ENCODE peak calls at places on chromosomes 6 and 20, in nine cellular contexts. One of them, this sample, is unnamed.

GRCh38 chr20:21609221-21609620 is 95.4 kb upstream of the NKX2-2 start:
- DNase-seq in H1: no peak
- DNase-seq in HepG2: peak
- DNase-seq in transverse colon: no peak
- DNase-seq in suprapubic skin: no peak
- DNase-seq in K562: no peak
- DNase-seq in sigmoid colon: no peak
- DNase-seq in GM12878: no peak
- DNase-seq in SK-N-SH: no peak
- DNase-seq in this sample: no peak

GRCh38 chr20:22576273-22576672 is 8.1 kb downstream of the FOXA2 start:
- DNase-seq in K562: no peak
- DNase-seq in transverse colon: no peak
- DNase-seq in suprapubic skin: no peak
- DNase-seq in GM12878: no peak
- DNase-seq in SK-N-SH: no peak
- DNase-seq in sigmoid colon: no peak
- DNase-seq in HepG2: peak
- DNase-seq in H1: no peak
- DNase-seq in this sample: no peak

GRCh38 chr6:31037692-31038091 is 27.4 kb downstream of the MUC22 start:
- DNase-seq in sigmoid colon: no peak
- DNase-seq in K562: no peak
- DNase-seq in SK-N-SH: no peak
- DNase-seq in H1: no peak
- DNase-seq in transverse colon: no peak
- DNase-seq in GM12878: no peak
- DNase-seq in suprapubic skin: no peak
- DNase-seq in HepG2: no peak
- DNase-seq in this sample: no peak

GRCh38 chr20:53582574-53583351 is 10.9 kb downstream of the ZNF217 start:
- DNase-seq in suprapubic skin: no peak
- DNase-seq in K562: no peak
- DNase-seq in H1: no peak
- DNase-seq in SK-N-SH: peak
- DNase-seq in HepG2: peak
- DNase-seq in transverse colon: no peak
- DNase-seq in sigmoid colon: peak
- DNase-seq in GM12878: no peak
- DNase-seq in this sample: peak

GRCh38 chr6:72850469-72850868 is 228.6 kb downstream of the KCNQ5 start:
- DNase-seq in suprapubic skin: no peak
- DNase-seq in sigmoid colon: no peak
- DNase-seq in transverse colon: no peak
- DNase-seq in SK-N-SH: no peak
- DNase-seq in HepG2: no peak
- DNase-seq in GM12878: no peak
- DNase-seq in K562: no peak
- DNase-seq in H1: no peak
- DNase-seq in this sample: no peak

GRCh38 chr20:18001131-18001921 is 32.5 kb downstream of the MGME1 start:
- DNase-seq in suprapubic skin: no peak
- DNase-seq in HepG2: peak
- DNase-seq in H1: no peak
- DNase-seq in GM12878: no peak
- DNase-seq in transverse colon: peak
- DNase-seq in K562: no peak
- DNase-seq in SK-N-SH: no peak
- DNase-seq in sigmoid colon: peak
- DNase-seq in this sample: peak

GRCh38 chr6:155377061-155377460 is 62.8 kb upstream of the TFB1M start:
- DNase-seq in HepG2: no peak
- DNase-seq in sigmoid colon: no peak
- DNase-seq in suprapubic skin: no peak
- DNase-seq in transverse colon: no peak
- DNase-seq in SK-N-SH: no peak
- DNase-seq in K562: no peak
- DNase-seq in H1: no peak
- DNase-seq in GM12878: no peak
- DNase-seq in this sample: no peak

GRCh38 chr6:9116026-9116425 is 680.7 kb upstream of the SLC35B3 start:
- DNase-seq in H1: no peak
- DNase-seq in K562: no peak
- DNase-seq in HepG2: no peak
- DNase-seq in sigmoid colon: no peak
- DNase-seq in GM12878: no peak
- DNase-seq in SK-N-SH: no peak
- DNase-seq in suprapubic skin: no peak
- DNase-seq in transverse colon: no peak
- DNase-seq in this sample: no peak

GRCh38 chr6:144151010-144151727 is 852 bp downstream of the STX11 start:
- DNase-seq in HepG2: no peak
- DNase-seq in GM12878: peak
- DNase-seq in H1: no peak
- DNase-seq in K562: no peak
- DNase-seq in transverse colon: peak
- DNase-seq in suprapubic skin: no peak
- DNase-seq in SK-N-SH: no peak
- DNase-seq in sigmoid colon: no peak
- DNase-seq in this sample: no peak

GRCh38 chr6:85449818-85450577 is at the start of gene NT5E:
- DNase-seq in sigmoid colon: peak
- DNase-seq in SK-N-SH: peak
- DNase-seq in H1: peak
- DNase-seq in GM12878: no peak
- DNase-seq in suprapubic skin: peak
- DNase-seq in transverse colon: peak
- DNase-seq in K562: no peak
- DNase-seq in HepG2: peak
- DNase-seq in this sample: peak

GRCh38 chr6:87700729-87701675 is 1.0 kb downstream of the AKIRIN2 start:
- DNase-seq in transverse colon: peak
- DNase-seq in SK-N-SH: peak
- DNase-seq in HepG2: peak
- DNase-seq in H1: peak
- DNase-seq in K562: peak
- DNase-seq in suprapubic skin: no peak
- DNase-seq in sigmoid colon: no peak
- DNase-seq in GM12878: peak
- DNase-seq in this sample: no peak
- TF ChIP-seq EP300 in transverse colon: no peak
- TF ChIP-seq EP300 in SK-N-SH: no peak
- TF ChIP-seq EP300 in HepG2: no peak
- TF ChIP-seq EP300 in H1: no peak
- TF ChIP-seq EP300 in K562: peak
- TF ChIP-seq EP300 in suprapubic skin: no peak
- TF ChIP-seq EP300 in sigmoid colon: no peak
- TF ChIP-seq EP300 in GM12878: no peak
- TF ChIP-seq EP300 in this sample: no peak

GRCh38 chr6:34232901-34233300 is 3.8 kb upstream of the HMGA1 start:
- DNase-seq in transverse colon: no peak
- DNase-seq in HepG2: no peak
- DNase-seq in sigmoid colon: no peak
- DNase-seq in SK-N-SH: no peak
- DNase-seq in suprapubic skin: no peak
- DNase-seq in GM12878: no peak
- DNase-seq in K562: no peak
- DNase-seq in H1: no peak
- DNase-seq in this sample: no peak

GRCh38 chr6:34236423-34237315 is at the start of gene HMGA1:
- DNase-seq in K562: peak
- DNase-seq in HepG2: peak
- DNase-seq in transverse colon: peak
- DNase-seq in GM12878: peak
- DNase-seq in SK-N-SH: peak
- DNase-seq in sigmoid colon: peak
- DNase-seq in H1: peak
- DNase-seq in suprapubic skin: peak
- DNase-seq in this sample: peak

GRCh38 chr6:34235605-34236422 is 859 bp upstream of the HMGA1 start:
- DNase-seq in SK-N-SH: no peak
- DNase-seq in suprapubic skin: no peak
- DNase-seq in transverse colon: peak
- DNase-seq in K562: peak
- DNase-seq in sigmoid colon: peak
- DNase-seq in HepG2: no peak
- DNase-seq in GM12878: no peak
- DNase-seq in H1: peak
- DNase-seq in this sample: peak

GRCh38 chr6:34233867-34234266 is 2.8 kb upstream of the HMGA1 start:
- DNase-seq in SK-N-SH: no peak
- DNase-seq in HepG2: no peak
- DNase-seq in transverse colon: no peak
- DNase-seq in suprapubic skin: no peak
- DNase-seq in K562: no peak
- DNase-seq in H1: no peak
- DNase-seq in sigmoid colon: peak
- DNase-seq in GM12878: no peak
- DNase-seq in this sample: no peak

DNA sequence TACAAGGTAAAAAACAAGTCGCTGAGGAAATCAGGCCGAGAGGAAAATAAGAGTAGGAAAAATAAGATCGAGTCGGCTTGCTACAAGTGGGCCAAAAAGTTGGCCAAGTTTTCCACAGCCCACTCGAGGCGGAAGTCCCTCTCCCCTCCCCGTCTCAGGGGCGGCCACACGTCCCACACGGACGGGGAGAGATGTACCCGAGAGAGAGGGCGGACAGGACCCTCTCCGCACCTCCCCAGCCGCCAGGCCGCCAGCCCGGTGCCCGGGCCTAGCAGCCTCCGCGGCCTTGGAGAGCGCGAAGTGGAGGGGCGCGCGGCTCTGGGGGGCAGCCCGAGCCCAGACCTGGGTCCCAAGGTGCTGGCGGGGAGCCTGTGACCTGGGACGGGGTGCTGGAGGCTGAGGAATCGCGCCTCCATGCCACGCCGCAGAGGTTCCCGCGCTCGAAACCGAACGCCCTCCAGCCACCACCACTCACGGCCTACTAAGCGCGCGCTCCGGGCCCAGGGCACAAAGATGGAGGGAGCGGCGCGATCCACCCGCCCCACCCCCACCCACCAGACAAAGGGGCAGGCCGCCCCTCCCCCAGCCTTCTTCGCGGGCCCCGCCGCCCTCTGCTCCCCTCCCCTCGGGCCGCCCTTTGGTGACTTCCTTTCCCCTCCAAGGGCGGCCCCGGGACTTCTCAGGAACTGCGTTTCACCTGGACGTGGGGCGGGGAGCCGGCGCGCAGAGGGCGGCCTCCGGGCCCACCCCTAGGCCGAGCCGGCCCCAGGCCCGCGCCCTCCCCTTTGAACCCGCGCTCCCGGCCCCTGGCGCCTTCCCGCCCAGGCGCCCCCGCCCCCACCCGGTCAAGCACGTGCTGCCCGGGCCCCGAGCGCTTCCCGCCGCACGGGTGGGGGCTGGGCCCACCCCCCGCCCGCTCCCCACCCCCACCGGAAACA is 1.7 kb upstream of the HMGA1 start:
- DNase-seq in GM12878: no peak
- DNase-seq in HepG2: no peak
- DNase-seq in H1: peak
- DNase-seq in K562: peak
- DNase-seq in transverse colon: peak
- DNase-seq in sigmoid colon: peak
- DNase-seq in suprapubic skin: no peak
- DNase-seq in SK-N-SH: no peak
- DNase-seq in this sample: no peak
- TF ChIP-seq POLR2AphosphoS5 in GM12878: no peak
- TF ChIP-seq POLR2AphosphoS5 in HepG2: no peak
- TF ChIP-seq POLR2AphosphoS5 in H1: peak
- TF ChIP-seq POLR2AphosphoS5 in K562: no peak
- TF ChIP-seq POLR2AphosphoS5 in transverse colon: no peak
- TF ChIP-seq POLR2AphosphoS5 in sigmoid colon: no peak
- TF ChIP-seq POLR2AphosphoS5 in suprapubic skin: no peak
- TF ChIP-seq POLR2AphosphoS5 in SK-N-SH: no peak
- TF ChIP-seq POLR2AphosphoS5 in this sample: no peak

GRCh38 chr6:89669002-89669401 is 30.5 kb upstream of the LYRM2 start:
- DNase-seq in transverse colon: no peak
- DNase-seq in sigmoid colon: no peak
- DNase-seq in SK-N-SH: no peak
- DNase-seq in H1: no peak
- DNase-seq in GM12878: no peak
- DNase-seq in HepG2: no peak
- DNase-seq in K562: no peak
- DNase-seq in suprapubic skin: no peak
- DNase-seq in this sample: no peak
- TF ChIP-seq EP300 in transverse colon: no peak
- TF ChIP-seq EP300 in sigmoid colon: no peak
- TF ChIP-seq EP300 in SK-N-SH: no peak
- TF ChIP-seq EP300 in H1: no peak
- TF ChIP-seq EP300 in GM12878: no peak
- TF ChIP-seq EP300 in HepG2: no peak
- TF ChIP-seq EP300 in K562: no peak
- TF ChIP-seq EP300 in suprapubic skin: no peak
- TF ChIP-seq EP300 in this sample: no peak

GRCh38 chr20:42441862-42442196 is 747.9 kb downstream of the PTPRT start:
- DNase-seq in K562: no peak
- DNase-seq in sigmoid colon: no peak
- DNase-seq in GM12878: no peak
- DNase-seq in H1: no peak
- DNase-seq in HepG2: no peak
- DNase-seq in SK-N-SH: no peak
- DNase-seq in suprapubic skin: no peak
- DNase-seq in transverse colon: no peak
- DNase-seq in this sample: no peak

GRCh38 chr20:42442728-42443127 is 747.0 kb downstream of the PTPRT start:
- DNase-seq in K562: no peak
- DNase-seq in suprapubic skin: no peak
- DNase-seq in H1: no peak
- DNase-seq in sigmoid colon: no peak
- DNase-seq in SK-N-SH: no peak
- DNase-seq in GM12878: no peak
- DNase-seq in transverse colon: no peak
- DNase-seq in HepG2: no peak
- DNase-seq in this sample: no peak

GRCh38 chr20:42447270-42447669 is 742.4 kb downstream of the PTPRT start:
- DNase-seq in SK-N-SH: no peak
- DNase-seq in transverse colon: no peak
- DNase-seq in GM12878: no peak
- DNase-seq in suprapubic skin: no peak
- DNase-seq in HepG2: no peak
- DNase-seq in K562: no peak
- DNase-seq in sigmoid colon: no peak
- DNase-seq in H1: no peak
- DNase-seq in this sample: no peak

GRCh38 chr20:42441196-42441861 is 748.4 kb downstream of the PTPRT start:
- DNase-seq in K562: no peak
- DNase-seq in transverse colon: no peak
- DNase-seq in SK-N-SH: no peak
- DNase-seq in HepG2: no peak
- DNase-seq in GM12878: no peak
- DNase-seq in suprapubic skin: no peak
- DNase-seq in H1: no peak
- DNase-seq in sigmoid colon: no peak
- DNase-seq in this sample: no peak

DNA sequence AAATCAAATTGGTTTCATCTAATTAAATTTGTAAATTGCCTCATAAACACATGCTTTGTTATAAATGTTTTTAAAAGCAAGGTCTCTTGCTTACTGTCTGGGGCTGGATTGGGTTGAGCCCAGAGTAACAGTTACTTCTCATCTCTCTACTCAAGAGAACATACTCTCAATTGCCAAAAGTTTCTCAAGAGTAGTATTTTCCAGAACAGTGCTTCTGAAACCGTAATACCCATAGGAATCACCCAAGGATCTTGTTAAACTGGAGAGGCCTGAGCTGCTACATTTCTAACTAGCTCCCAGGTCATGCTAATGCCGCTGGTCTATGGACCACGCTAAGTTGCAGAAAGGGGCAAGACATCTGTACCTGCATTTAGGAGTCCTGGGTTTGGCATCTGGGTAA is 744.9 kb downstream of the PTPRT start:
- DNase-seq in GM12878: no peak
- DNase-seq in K562: no peak
- DNase-seq in suprapubic skin: no peak
- DNase-seq in H1: no peak
- DNase-seq in transverse colon: no peak
- DNase-seq in sigmoid colon: no peak
- DNase-seq in HepG2: no peak
- DNase-seq in SK-N-SH: no peak
- DNase-seq in this sample: no peak
- TF ChIP-seq POLR2AphosphoS5 in GM12878: no peak
- TF ChIP-seq POLR2AphosphoS5 in K562: no peak
- TF ChIP-seq POLR2AphosphoS5 in suprapubic skin: no peak
- TF ChIP-seq POLR2AphosphoS5 in H1: no peak
- TF ChIP-seq POLR2AphosphoS5 in transverse colon: no peak
- TF ChIP-seq POLR2AphosphoS5 in sigmoid colon: no peak
- TF ChIP-seq POLR2AphosphoS5 in HepG2: no peak
- TF ChIP-seq POLR2AphosphoS5 in SK-N-SH: no peak
- TF ChIP-seq POLR2AphosphoS5 in this sample: no peak

This sample was measured in stomach.